ENCODE peak calls at places on chromosome 2, in eight cellular contexts. R is progenitor cell of endocrine pancreas, Q is GF-D8, E is Ammon's horn, G is GM23248, I is K562, Y is hypothalamus, P is pons. K is an unnamed sample.

GRCh38 chr2:241546771-241547498 is 11.6 kb upstream of the BOK start:
- DNase-seq in R (no peak), Q (no peak), E (peak), G (peak), I (no peak), Y (no peak), P (peak), K (peak)

GRCh38 chr2:71455741-71456569 is 2.6 kb downstream of the DYSF start:
- DNase-seq in R (no peak), Q (peak), E (no peak), G (no peak), I (no peak), Y (no peak), P (no peak), K (no peak)

GRCh38 chr2:182826051-182826450 is 40.4 kb downstream of the FRZB start:
- DNase-seq in R (no peak), Q (no peak), E (no peak), G (no peak), I (no peak), Y (no peak), P (no peak), K (no peak)

GRCh38 chr2:108910541-108911396 is 78.3 kb downstream of the EDAR start:
- DNase-seq in R (no peak), Q (no peak), E (no peak), G (no peak), I (no peak), Y (no peak), P (no peak), K (no peak)

GRCh38 chr2:55048925-55049793 is 1.1 kb downstream of the RTN4 start:
- DNase-seq in R (peak), Q (peak), E (peak), G (peak), I (peak), Y (peak), P (peak), K (peak)

GRCh38 chr2:48450936-48451602 is 78.9 kb upstream of the STON1 start:
- DNase-seq in R (no peak), Q (no peak), E (no peak), G (no peak), I (no peak), Y (no peak), P (no peak), K (no peak)

GRCh38 chr2:127694986-127695385 is 6.3 kb upstream of the SFT2D3 start:
- DNase-seq in R (no peak), Q (no peak), E (no peak), G (peak), I (no peak), Y (no peak), P (no peak), K (no peak)

GRCh38 chr2:214547931-214548330 is 137.1 kb downstream of the VWC2L start:
- DNase-seq in R (no peak), Q (no peak), E (no peak), G (peak), I (no peak), Y (no peak), P (no peak), K (no peak)

GRCh38 chr2:218708086-218708485 is 2.5 kb upstream of the TTLL4 start:
- DNase-seq in R (no peak), Q (no peak), E (no peak), G (no peak), I (no peak), Y (no peak), P (no peak), K (no peak)

GRCh38 chr2:223805008-223805407 is 32.4 kb downstream of the AP1S3 start:
- DNase-seq in R (no peak), Q (no peak), E (no peak), G (no peak), I (no peak), Y (no peak), P (no peak), K (no peak)

GRCh38 chr2:134425723-134426496 is 172.0 kb downstream of the MGAT5 start:
- DNase-seq in R (no peak), Q (no peak), E (no peak), G (no peak), I (no peak), Y (no peak), P (no peak), K (no peak)

K was measured in adipocyte.